ENCODE peak calls at places on chromosomes 5 and 9, in six cellular contexts. One of them, this sample, is unnamed.

GRCh38 chr5:129096382-129096991 is 1.9 kb downstream of the ISOC1 start:
- DNase-seq in left ventricle myocardium inferior: no peak
- DNase-seq in tibial artery: no peak
- DNase-seq in fibroblast of lung: no peak
- DNase-seq in uterus: no peak
- DNase-seq in esophagus squamous epithelium: no peak
- DNase-seq in this sample: no peak

GRCh38 chr5:17157294-17157693 is 60.1 kb upstream of the BASP1 start:
- DNase-seq in left ventricle myocardium inferior: no peak
- DNase-seq in tibial artery: no peak
- DNase-seq in fibroblast of lung: no peak
- DNase-seq in uterus: no peak
- DNase-seq in esophagus squamous epithelium: no peak
- DNase-seq in this sample: no peak

GRCh38 chr5:7415123-7415522 is 19.2 kb downstream of the ADCY2 start:
- DNase-seq in left ventricle myocardium inferior: no peak
- DNase-seq in tibial artery: no peak
- DNase-seq in fibroblast of lung: no peak
- DNase-seq in uterus: no peak
- DNase-seq in esophagus squamous epithelium: no peak
- DNase-seq in this sample: no peak

GRCh38 chr5:141680751-141681201 is 1.3 kb downstream of the ARAP3 start:
- DNase-seq in left ventricle myocardium inferior: peak
- DNase-seq in tibial artery: peak
- DNase-seq in fibroblast of lung: no peak
- DNase-seq in uterus: peak
- DNase-seq in esophagus squamous epithelium: no peak
- DNase-seq in this sample: peak

GRCh38 chr5:107542428-107542827 is 128.3 kb downstream of the EFNA5 start:
- DNase-seq in left ventricle myocardium inferior: peak
- DNase-seq in tibial artery: peak
- DNase-seq in fibroblast of lung: peak
- DNase-seq in uterus: peak
- DNase-seq in esophagus squamous epithelium: no peak
- DNase-seq in this sample: peak

GRCh38 chr9:121737481-121737931 is 86.1 kb downstream of the DAB2IP start:
- DNase-seq in left ventricle myocardium inferior: no peak
- DNase-seq in tibial artery: no peak
- DNase-seq in fibroblast of lung: no peak
- DNase-seq in uterus: no peak
- DNase-seq in esophagus squamous epithelium: no peak
- DNase-seq in this sample: no peak

GRCh38 chr9:89658931-89659330 is 54.1 kb downstream of the GADD45G start:
- DNase-seq in left ventricle myocardium inferior: no peak
- DNase-seq in tibial artery: no peak
- DNase-seq in fibroblast of lung: no peak
- DNase-seq in uterus: no peak
- DNase-seq in esophagus squamous epithelium: no peak
- DNase-seq in this sample: no peak

GRCh38 chr9:130111805-130112204 is 58.1 kb downstream of the GPR107 start:
- DNase-seq in left ventricle myocardium inferior: no peak
- DNase-seq in tibial artery: no peak
- DNase-seq in fibroblast of lung: no peak
- DNase-seq in uterus: peak
- DNase-seq in esophagus squamous epithelium: no peak
- DNase-seq in this sample: no peak

GRCh38 chr5:150158170-150158949 is 2.7 kb upstream of the PDGFRB start:
- DNase-seq in left ventricle myocardium inferior: peak
- DNase-seq in tibial artery: peak
- DNase-seq in fibroblast of lung: no peak
- DNase-seq in uterus: peak
- DNase-seq in esophagus squamous epithelium: no peak
- DNase-seq in this sample: peak

GRCh38 chr5:167155387-167156051 is 1135.9 kb upstream of the WWC1 start:
- DNase-seq in left ventricle myocardium inferior: no peak
- DNase-seq in tibial artery: no peak
- DNase-seq in fibroblast of lung: no peak
- DNase-seq in uterus: no peak
- DNase-seq in esophagus squamous epithelium: no peak
- DNase-seq in this sample: no peak

GRCh38 chr5:171745602-171746001 is 40.0 kb upstream of the SMIM23 start:
- DNase-seq in left ventricle myocardium inferior: no peak
- DNase-seq in tibial artery: no peak
- DNase-seq in fibroblast of lung: no peak
- DNase-seq in uterus: no peak
- DNase-seq in esophagus squamous epithelium: no peak
- DNase-seq in this sample: no peak

GRCh38 chr5:110865400-110866094 is 126.7 kb downstream of the SLC25A46 start:
- DNase-seq in left ventricle myocardium inferior: no peak
- DNase-seq in tibial artery: no peak
- DNase-seq in fibroblast of lung: no peak
- DNase-seq in uterus: no peak
- DNase-seq in esophagus squamous epithelium: no peak
- DNase-seq in this sample: no peak

GRCh38 chr5:95803271-95804148 is 19.0 kb downstream of the GLRX start:
- DNase-seq in left ventricle myocardium inferior: no peak
- DNase-seq in tibial artery: no peak
- DNase-seq in fibroblast of lung: no peak
- DNase-seq in uterus: no peak
- DNase-seq in esophagus squamous epithelium: no peak
- DNase-seq in this sample: no peak

GRCh38 chr9:135211524-135211890 is 124.0 kb downstream of the OLFM1 start:
- DNase-seq in left ventricle myocardium inferior: no peak
- DNase-seq in tibial artery: peak
- DNase-seq in fibroblast of lung: no peak
- DNase-seq in uterus: no peak
- DNase-seq in esophagus squamous epithelium: no peak
- DNase-seq in this sample: no peak

GRCh38 chr5:106940986-106941385 is 729.8 kb downstream of the EFNA5 start:
- DNase-seq in left ventricle myocardium inferior: no peak
- DNase-seq in tibial artery: no peak
- DNase-seq in fibroblast of lung: no peak
- DNase-seq in uterus: no peak
- DNase-seq in esophagus squamous epithelium: no peak
- DNase-seq in this sample: no peak

GRCh38 chr5:111627862-111628261 is 115.5 kb upstream of the STARD4 start:
- DNase-seq in left ventricle myocardium inferior: no peak
- DNase-seq in tibial artery: no peak
- DNase-seq in fibroblast of lung: no peak
- DNase-seq in uterus: no peak
- DNase-seq in esophagus squamous epithelium: no peak
- DNase-seq in this sample: no peak

GRCh38 chr5:33984671-33985124 is at the start of gene SLC45A2:
- DNase-seq in left ventricle myocardium inferior: no peak
- DNase-seq in tibial artery: no peak
- DNase-seq in fibroblast of lung: no peak
- DNase-seq in uterus: no peak
- DNase-seq in esophagus squamous epithelium: no peak
- DNase-seq in this sample: no peak

GRCh38 chr9:91192379-91192775 is 169.3 kb downstream of the AUH start:
- DNase-seq in left ventricle myocardium inferior: no peak
- DNase-seq in tibial artery: no peak
- DNase-seq in fibroblast of lung: peak
- DNase-seq in uterus: no peak
- DNase-seq in esophagus squamous epithelium: no peak
- DNase-seq in this sample: no peak

GRCh38 chr9:119688547-119688946 is 319.3 kb upstream of the BRINP1 start:
- DNase-seq in left ventricle myocardium inferior: no peak
- DNase-seq in tibial artery: no peak
- DNase-seq in fibroblast of lung: no peak
- DNase-seq in uterus: no peak
- DNase-seq in esophagus squamous epithelium: no peak
- DNase-seq in this sample: no peak

GRCh38 chr5:64727150-64727549 is 36.8 kb downstream of the SHISAL2B start:
- DNase-seq in left ventricle myocardium inferior: no peak
- DNase-seq in tibial artery: no peak
- DNase-seq in fibroblast of lung: no peak
- DNase-seq in uterus: no peak
- DNase-seq in esophagus squamous epithelium: no peak
- DNase-seq in this sample: no peak

GRCh38 chr9:106648799-106649198 is 214.2 kb upstream of the ZNF462 start:
- DNase-seq in left ventricle myocardium inferior: no peak
- DNase-seq in tibial artery: no peak
- DNase-seq in fibroblast of lung: peak
- DNase-seq in uterus: no peak
- DNase-seq in esophagus squamous epithelium: no peak
- DNase-seq in this sample: no peak
- TF ChIP-seq CTCF in left ventricle myocardium inferior: peak
- TF ChIP-seq CTCF in tibial artery: no peak
- TF ChIP-seq CTCF in fibroblast of lung: peak
- TF ChIP-seq CTCF in uterus: no peak
- TF ChIP-seq CTCF in esophagus squamous epithelium: no peak
- TF ChIP-seq CTCF in this sample: peak

DNA sequence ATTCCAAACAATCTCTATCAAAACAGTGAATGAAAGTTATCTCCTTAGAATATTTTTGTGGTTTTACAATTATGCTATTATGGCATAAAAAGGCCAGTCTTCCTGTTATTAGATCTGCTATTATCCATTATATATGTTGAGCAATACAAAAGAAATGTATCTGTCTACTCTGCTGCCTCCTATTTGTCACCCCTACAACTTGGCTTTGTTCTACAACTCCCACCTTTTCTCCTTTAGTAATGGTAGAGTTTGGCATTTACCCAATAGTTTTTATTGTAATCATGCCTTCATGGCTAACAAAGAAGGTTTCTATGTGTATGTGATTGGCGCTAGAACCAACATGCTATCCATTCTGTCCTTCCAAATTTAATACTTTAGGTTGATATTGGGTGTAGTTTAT is 189.2 kb upstream of the PRDM9 start:
- DNase-seq in left ventricle myocardium inferior: no peak
- DNase-seq in tibial artery: no peak
- DNase-seq in fibroblast of lung: no peak
- DNase-seq in uterus: no peak
- DNase-seq in esophagus squamous epithelium: no peak
- DNase-seq in this sample: no peak
- TF ChIP-seq CTCF in left ventricle myocardium inferior: no peak
- TF ChIP-seq CTCF in tibial artery: no peak
- TF ChIP-seq CTCF in fibroblast of lung: no peak
- TF ChIP-seq CTCF in uterus: no peak
- TF ChIP-seq CTCF in esophagus squamous epithelium: no peak
- TF ChIP-seq CTCF in this sample: no peak

GRCh38 chr5:91302335-91302734 is 80.8 kb downstream of the ARRDC3 start:
- DNase-seq in left ventricle myocardium inferior: no peak
- DNase-seq in tibial artery: no peak
- DNase-seq in fibroblast of lung: no peak
- DNase-seq in uterus: no peak
- DNase-seq in esophagus squamous epithelium: no peak
- DNase-seq in this sample: no peak
- TF ChIP-seq CTCF in left ventricle myocardium inferior: no peak
- TF ChIP-seq CTCF in tibial artery: no peak
- TF ChIP-seq CTCF in fibroblast of lung: peak
- TF ChIP-seq CTCF in uterus: no peak
- TF ChIP-seq CTCF in esophagus squamous epithelium: no peak
- TF ChIP-seq CTCF in this sample: no peak

GRCh38 chr5:91562922-91563321 is 179.8 kb upstream of the ARRDC3 start:
- DNase-seq in left ventricle myocardium inferior: no peak
- DNase-seq in tibial artery: no peak
- DNase-seq in fibroblast of lung: no peak
- DNase-seq in uterus: no peak
- DNase-seq in esophagus squamous epithelium: no peak
- DNase-seq in this sample: no peak
- TF ChIP-seq CTCF in left ventricle myocardium inferior: no peak
- TF ChIP-seq CTCF in tibial artery: no peak
- TF ChIP-seq CTCF in fibroblast of lung: no peak
- TF ChIP-seq CTCF in uterus: no peak
- TF ChIP-seq CTCF in esophagus squamous epithelium: no peak
- TF ChIP-seq CTCF in this sample: no peak

GRCh38 chr5:4561403-4561802 is 578.7 kb upstream of the ADAMTS16 start:
- DNase-seq in left ventricle myocardium inferior: no peak
- DNase-seq in tibial artery: no peak
- DNase-seq in fibroblast of lung: no peak
- DNase-seq in uterus: no peak
- DNase-seq in esophagus squamous epithelium: no peak
- DNase-seq in this sample: no peak

GRCh38 chr5:4563400-4563799 is 576.7 kb upstream of the ADAMTS16 start:
- DNase-seq in left ventricle myocardium inferior: no peak
- DNase-seq in tibial artery: no peak
- DNase-seq in fibroblast of lung: no peak
- DNase-seq in uterus: no peak
- DNase-seq in esophagus squamous epithelium: no peak
- DNase-seq in this sample: no peak
- TF ChIP-seq CTCF in left ventricle myocardium inferior: no peak
- TF ChIP-seq CTCF in tibial artery: no peak
- TF ChIP-seq CTCF in fibroblast of lung: no peak
- TF ChIP-seq CTCF in uterus: no peak
- TF ChIP-seq CTCF in esophagus squamous epithelium: no peak
- TF ChIP-seq CTCF in this sample: no peak

GRCh38 chr9:11144750-11145149 is 531.9 kb upstream of the PTPRD start:
- DNase-seq in left ventricle myocardium inferior: no peak
- DNase-seq in tibial artery: no peak
- DNase-seq in fibroblast of lung: no peak
- DNase-seq in uterus: no peak
- DNase-seq in esophagus squamous epithelium: no peak
- DNase-seq in this sample: no peak

GRCh38 chr9:11142965-11143738 is 530.4 kb upstream of the PTPRD start:
- DNase-seq in left ventricle myocardium inferior: no peak
- DNase-seq in tibial artery: no peak
- DNase-seq in fibroblast of lung: no peak
- DNase-seq in uterus: no peak
- DNase-seq in esophagus squamous epithelium: no peak
- DNase-seq in this sample: no peak

GRCh38 chr9:11148189-11148588 is 535.4 kb upstream of the PTPRD start:
- DNase-seq in left ventricle myocardium inferior: no peak
- DNase-seq in tibial artery: no peak
- DNase-seq in fibroblast of lung: no peak
- DNase-seq in uterus: no peak
- DNase-seq in esophagus squamous epithelium: no peak
- DNase-seq in this sample: no peak

GRCh38 chr9:11149065-11149464 is 536.3 kb upstream of the PTPRD start:
- DNase-seq in left ventricle myocardium inferior: no peak
- DNase-seq in tibial artery: no peak
- DNase-seq in fibroblast of lung: no peak
- DNase-seq in uterus: no peak
- DNase-seq in esophagus squamous epithelium: no peak
- DNase-seq in this sample: no peak
- TF ChIP-seq CTCF in left ventricle myocardium inferior: no peak
- TF ChIP-seq CTCF in tibial artery: no peak
- TF ChIP-seq CTCF in fibroblast of lung: no peak
- TF ChIP-seq CTCF in uterus: no peak
- TF ChIP-seq CTCF in esophagus squamous epithelium: no peak
- TF ChIP-seq CTCF in this sample: no peak

This sample was measured in heart right ventricle.